ENCODE peak calls at places on chromosome 11, in ten cellular contexts. One of them, this sample, is unnamed.

GRCh38 chr11:16587670-16588069 is 150.8 kb upstream of the C11orf58 start:
- DNase-seq in NCI-H526 treated with DMSO at 0.1 percent for 48 hours: no peak
- DNase-seq in stimulated activated CD4-positive, alpha-beta T cell treated with anti-CD3 and anti-CD28 coated beads, Interleukin-2, amount 100 ng/mL, for 24 hours: no peak
- DNase-seq in left kidney: no peak
- DNase-seq in T-helper 1 cell: no peak
- DNase-seq in NAMALWA: no peak
- DNase-seq in omental fat pad: no peak
- DNase-seq in ACHN: no peak
- DNase-seq in fibroblast of the conjunctiva: no peak
- DNase-seq in activated CD4-positive, alpha-beta T cell treated with anti-CD3 and anti-CD28 coated beads for 48 hours: no peak
- DNase-seq in this sample: no peak

GRCh38 chr11:496834-497564 is 10.0 kb downstream of the RNH1 start:
- DNase-seq in stimulated activated CD4-positive, alpha-beta T cell treated with anti-CD3 and anti-CD28 coated beads, Interleukin-2, amount 100 ng/mL, for 24 hours: no peak
- DNase-seq in NAMALWA: no peak
- DNase-seq in T-helper 1 cell: no peak
- DNase-seq in omental fat pad: no peak
- DNase-seq in NCI-H526 treated with DMSO at 0.1 percent for 48 hours: no peak
- DNase-seq in fibroblast of the conjunctiva: no peak
- DNase-seq in left kidney: no peak
- DNase-seq in ACHN: no peak
- DNase-seq in activated CD4-positive, alpha-beta T cell treated with anti-CD3 and anti-CD28 coated beads for 48 hours: no peak
- DNase-seq in this sample: peak; percentile 30

GRCh38 chr11:133174013-133174412 is 358.3 kb downstream of the OPCML start:
- DNase-seq in omental fat pad: no peak
- DNase-seq in ACHN: no peak
- DNase-seq in fibroblast of the conjunctiva: no peak
- DNase-seq in activated CD4-positive, alpha-beta T cell treated with anti-CD3 and anti-CD28 coated beads for 48 hours: no peak
- DNase-seq in left kidney: peak; percentile 72
- DNase-seq in NAMALWA: no peak
- DNase-seq in T-helper 1 cell: no peak
- DNase-seq in NCI-H526 treated with DMSO at 0.1 percent for 48 hours: no peak
- DNase-seq in stimulated activated CD4-positive, alpha-beta T cell treated with anti-CD3 and anti-CD28 coated beads, Interleukin-2, amount 100 ng/mL, for 24 hours: no peak
- DNase-seq in this sample: no peak

GRCh38 chr11:1834791-1835670 is at the start of gene SYT8:
- DNase-seq in omental fat pad: no peak
- DNase-seq in ACHN: no peak
- DNase-seq in activated CD4-positive, alpha-beta T cell treated with anti-CD3 and anti-CD28 coated beads for 48 hours: no peak
- DNase-seq in NAMALWA: no peak
- DNase-seq in left kidney: no peak
- DNase-seq in NCI-H526 treated with DMSO at 0.1 percent for 48 hours: no peak
- DNase-seq in fibroblast of the conjunctiva: no peak
- DNase-seq in T-helper 1 cell: no peak
- DNase-seq in stimulated activated CD4-positive, alpha-beta T cell treated with anti-CD3 and anti-CD28 coated beads, Interleukin-2, amount 100 ng/mL, for 24 hours: no peak
- DNase-seq in this sample: no peak

GRCh38 chr11:31799794-31800397 is 11.2 kb downstream of the PAX6 start:
- DNase-seq in activated CD4-positive, alpha-beta T cell treated with anti-CD3 and anti-CD28 coated beads for 48 hours: no peak
- DNase-seq in fibroblast of the conjunctiva: no peak
- DNase-seq in left kidney: no peak
- DNase-seq in ACHN: no peak
- DNase-seq in T-helper 1 cell: no peak
- DNase-seq in NAMALWA: no peak
- DNase-seq in stimulated activated CD4-positive, alpha-beta T cell treated with anti-CD3 and anti-CD28 coated beads, Interleukin-2, amount 100 ng/mL, for 24 hours: no peak
- DNase-seq in omental fat pad: no peak
- DNase-seq in NCI-H526 treated with DMSO at 0.1 percent for 48 hours: no peak
- DNase-seq in this sample: no peak

GRCh38 chr11:16895306-16895705 is 118.9 kb downstream of the PLEKHA7 start:
- DNase-seq in left kidney: no peak
- DNase-seq in stimulated activated CD4-positive, alpha-beta T cell treated with anti-CD3 and anti-CD28 coated beads, Interleukin-2, amount 100 ng/mL, for 24 hours: no peak
- DNase-seq in NAMALWA: no peak
- DNase-seq in NCI-H526 treated with DMSO at 0.1 percent for 48 hours: no peak
- DNase-seq in T-helper 1 cell: no peak
- DNase-seq in ACHN: peak; percentile 78
- DNase-seq in omental fat pad: no peak
- DNase-seq in activated CD4-positive, alpha-beta T cell treated with anti-CD3 and anti-CD28 coated beads for 48 hours: no peak
- DNase-seq in fibroblast of the conjunctiva: no peak
- DNase-seq in this sample: no peak

GRCh38 chr11:12287374-12288211 is 89.8 kb upstream of the PARVA start:
- DNase-seq in activated CD4-positive, alpha-beta T cell treated with anti-CD3 and anti-CD28 coated beads for 48 hours: no peak
- DNase-seq in omental fat pad: no peak
- DNase-seq in NCI-H526 treated with DMSO at 0.1 percent for 48 hours: peak; percentile 66
- DNase-seq in stimulated activated CD4-positive, alpha-beta T cell treated with anti-CD3 and anti-CD28 coated beads, Interleukin-2, amount 100 ng/mL, for 24 hours: no peak
- DNase-seq in ACHN: peak; percentile 89
- DNase-seq in T-helper 1 cell: no peak
- DNase-seq in fibroblast of the conjunctiva: peak; percentile 94
- DNase-seq in left kidney: peak; percentile 85
- DNase-seq in NAMALWA: peak; percentile 39
- DNase-seq in this sample: peak; percentile 92

GRCh38 chr11:65776710-65777141 is 4.0 kb downstream of the AP5B1 start:
- DNase-seq in ACHN: no peak
- DNase-seq in NAMALWA: no peak
- DNase-seq in activated CD4-positive, alpha-beta T cell treated with anti-CD3 and anti-CD28 coated beads for 48 hours: no peak
- DNase-seq in left kidney: no peak
- DNase-seq in omental fat pad: no peak
- DNase-seq in stimulated activated CD4-positive, alpha-beta T cell treated with anti-CD3 and anti-CD28 coated beads, Interleukin-2, amount 100 ng/mL, for 24 hours: no peak
- DNase-seq in NCI-H526 treated with DMSO at 0.1 percent for 48 hours: no peak
- DNase-seq in T-helper 1 cell: no peak
- DNase-seq in fibroblast of the conjunctiva: no peak
- DNase-seq in this sample: no peak

GRCh38 chr11:2577071-2578005 is 122.5 kb downstream of the KCNQ1OT1 start:
- DNase-seq in activated CD4-positive, alpha-beta T cell treated with anti-CD3 and anti-CD28 coated beads for 48 hours: no peak
- DNase-seq in stimulated activated CD4-positive, alpha-beta T cell treated with anti-CD3 and anti-CD28 coated beads, Interleukin-2, amount 100 ng/mL, for 24 hours: no peak
- DNase-seq in omental fat pad: no peak
- DNase-seq in left kidney: no peak
- DNase-seq in NAMALWA: no peak
- DNase-seq in ACHN: no peak
- DNase-seq in T-helper 1 cell: no peak
- DNase-seq in NCI-H526 treated with DMSO at 0.1 percent for 48 hours: no peak
- DNase-seq in fibroblast of the conjunctiva: no peak
- DNase-seq in this sample: no peak

GRCh38 chr11:77705195-77705876 is 67.7 kb upstream of the CLNS1A start:
- DNase-seq in left kidney: peak; percentile 2
- DNase-seq in ACHN: peak; percentile 48
- DNase-seq in NCI-H526 treated with DMSO at 0.1 percent for 48 hours: no peak
- DNase-seq in activated CD4-positive, alpha-beta T cell treated with anti-CD3 and anti-CD28 coated beads for 48 hours: peak; percentile 25
- DNase-seq in omental fat pad: no peak
- DNase-seq in fibroblast of the conjunctiva: no peak
- DNase-seq in NAMALWA: no peak
- DNase-seq in T-helper 1 cell: no peak
- DNase-seq in stimulated activated CD4-positive, alpha-beta T cell treated with anti-CD3 and anti-CD28 coated beads, Interleukin-2, amount 100 ng/mL, for 24 hours: peak; percentile 5
- DNase-seq in this sample: peak; percentile 81

This sample was measured in mesendoderm.